ENCODE peak calls at places on chromosomes 7 and 10, in seven cellular contexts. G is H1, Y is IMR-90, I is H9, P is neuronal stem cell, V is mesendoderm, K is trophoblast cell. M is an unnamed sample.
A peak's percentile ranks its signal among the peaks of the same experiment; 100 is the strongest.

GRCh38 chr10:55500931-55501559 is 700.0 kb upstream of the PCDH15 start:
- DNase-seq in V (peak; percentile 82), I (peak; percentile 68), P (peak; percentile 37), G (peak; percentile 69), K (no peak), Y (no peak), M (peak; percentile 50)

GRCh38 chr7:158350166-158350900 is 237.3 kb downstream of the PTPRN2 start:
- DNase-seq in G (no peak), I (peak; percentile 19), Y (no peak), K (no peak), P (no peak), V (no peak), M (no peak)

GRCh38 chr7:18895456-18895855 is 222.0 kb downstream of the TWIST1 start:
- DNase-seq in Y (peak; percentile 88), G (no peak), V (no peak), P (no peak), K (no peak), I (no peak), M (peak; percentile 50)

GRCh38 chr7:92025260-92025659 is 84.6 kb downstream of the AKAP9 start:
- DNase-seq in G (no peak), Y (peak; percentile 87), V (no peak), P (no peak), I (no peak), K (no peak), M (peak; percentile 26)

GRCh38 chr7:27962250-27962649 is 218.3 kb downstream of the JAZF1 start:
- DNase-seq in K (no peak), G (no peak), I (no peak), V (no peak), Y (peak; percentile 55), P (no peak), M (peak; percentile 22)

GRCh38 chr10:34655286-34656170 is 159.6 kb downstream of the PARD3 start:
- DNase-seq in I (no peak), Y (peak; percentile 75), K (peak; percentile 68), P (peak; percentile 63), V (peak; percentile 91), G (peak; percentile 74), M (peak; percentile 78)

GRCh38 chr10:129809841-129810240 is 154.2 kb downstream of the EBF3 start:
- DNase-seq in P (no peak), G (no peak), V (no peak), I (no peak), Y (no peak), K (no peak), M (no peak)

GRCh38 chr7:2511769-2512168 is 7.8 kb upstream of the LFNG start:
- DNase-seq in V (no peak), P (no peak), K (no peak), I (no peak), Y (no peak), G (no peak), M (no peak)

GRCh38 chr10:50409965-50410811 is 158.9 kb upstream of the ASAH2 start:
- DNase-seq in K (no peak), Y (peak; percentile 47), P (no peak), V (no peak), I (no peak), G (no peak), M (no peak)

GRCh38 chr7:12162420-12163113 is 48.5 kb upstream of the TMEM106B start:
- DNase-seq in I (no peak), Y (peak; percentile 78), G (no peak), P (no peak), V (no peak), K (no peak), M (peak; percentile 55)

GRCh38 chr7:73701357-73701995 is 18.0 kb downstream of the STX1A start:
- DNase-seq in Y (peak; percentile 33), V (peak; percentile 95), P (no peak), I (peak; percentile 92), K (peak; percentile 92), G (peak; percentile 92), M (peak; percentile 62)

GRCh38 chr10:48314107-48314506 is 7.6 kb downstream of the MAPK8 start:
- DNase-seq in Y (no peak), G (no peak), P (no peak), I (no peak), K (no peak), V (no peak), M (no peak)

GRCh38 chr10:13810536-13810935 is 223.8 kb downstream of the PRPF18 start:
- DNase-seq in V (no peak), G (no peak), P (no peak), Y (no peak), I (no peak), K (no peak), M (no peak)

GRCh38 chr7:542935-543789 is 23.5 kb upstream of the PDGFA start:
- DNase-seq in V (peak; percentile 47), I (no peak), G (no peak), K (no peak), P (no peak), Y (peak; percentile 91), M (peak; percentile 97)

GRCh38 chr10:90862908-90863514 is 5.2 kb upstream of the HTR7 start:
- DNase-seq in I (no peak), P (no peak), V (peak; percentile 35), K (no peak), G (no peak), Y (peak; percentile 47), M (peak; percentile 50)

GRCh38 chr7:148104924-148105323 is 485.6 kb upstream of the C7orf33 start:
- DNase-seq in Y (no peak), V (no peak), G (no peak), I (no peak), K (no peak), P (no peak), M (no peak)
- H3K4ac ChIP-seq in Y (no peak overlapping the region), V (no peak overlapping the region), G (no peak overlapping the region), I (no peak overlapping the region), K (no peak overlapping the region), P (no peak overlapping the region), M (no peak overlapping the region)

DNA sequence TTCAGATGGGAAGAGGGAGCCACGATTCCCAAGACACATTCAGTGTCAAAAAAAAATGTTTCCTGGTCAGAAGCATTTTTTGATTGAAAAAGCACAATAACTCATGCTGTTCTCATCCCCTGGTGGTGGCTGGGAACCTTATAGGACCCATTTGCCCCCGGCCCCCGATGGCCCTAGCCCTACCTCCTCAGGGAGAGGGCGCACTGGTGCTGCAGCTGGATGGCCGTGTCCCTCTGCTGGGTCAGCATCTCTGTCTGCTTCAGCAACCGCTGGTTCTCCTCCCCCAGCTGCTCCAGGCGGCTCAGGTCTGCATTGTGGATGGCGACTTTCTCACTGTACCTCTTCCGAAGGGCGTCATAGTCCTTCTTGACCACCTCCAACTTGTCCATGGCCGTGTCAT is 83.3 kb downstream of the DLG5 start:
- DNase-seq in P (no peak), Y (no peak), G (no peak), K (no peak), I (peak; percentile 34), V (no peak), M (no peak)
- H3K4ac ChIP-seq in P (no peak overlapping the region), Y (no peak overlapping the region), G (no peak overlapping the region), K (no peak overlapping the region), I (no peak overlapping the region), V (no peak overlapping the region), M (no peak overlapping the region)

DNA sequence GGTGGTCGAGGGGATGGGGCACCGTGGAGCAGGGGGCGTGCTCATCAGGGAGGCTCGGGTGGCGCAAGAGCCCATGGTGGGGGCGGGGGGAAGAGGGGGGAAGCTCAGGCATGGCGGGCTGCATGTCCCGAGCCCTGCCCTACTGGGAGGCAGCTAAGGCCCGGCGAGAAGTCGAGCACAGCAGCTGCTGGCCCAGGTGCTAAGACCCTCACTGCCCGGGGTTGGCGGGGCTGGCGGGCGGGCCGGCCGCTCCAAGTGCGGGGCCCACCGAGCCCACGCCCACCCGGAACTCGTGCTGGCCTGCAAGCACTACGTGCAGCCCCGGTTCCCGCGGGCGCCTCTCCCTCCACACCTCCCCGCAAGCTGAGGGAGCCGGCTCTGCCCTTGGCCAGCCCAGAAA is 55.0 kb upstream of the FAM171A1 start:
- DNase-seq in P (no peak), G (no peak), I (no peak), V (no peak), K (no peak), Y (no peak), M (no peak)
- H3K4ac ChIP-seq in P (no peak overlapping the region), G (no peak overlapping the region), I (no peak overlapping the region), V (no peak overlapping the region), K (no peak overlapping the region), Y (no peak overlapping the region), M (no peak overlapping the region)

GRCh38 chr7:123773499-123773898 is 24.7 kb upstream of the WASL start:
- DNase-seq in P (no peak), G (no peak), V (no peak), Y (no peak), I (no peak), K (no peak), M (no peak)
- H3K4ac ChIP-seq in P (no peak overlapping the region), G (no peak overlapping the region), V (no peak overlapping the region), Y (no peak overlapping the region), I (no peak overlapping the region), K (no peak overlapping the region), M (no peak overlapping the region)

GRCh38 chr10:67452892-67453291 is 243.1 kb downstream of the CTNNA3 start:
- DNase-seq in P (no peak), V (no peak), Y (no peak), G (no peak), K (no peak), I (no peak), M (no peak)
- H3K4ac ChIP-seq in P (no peak overlapping the region), V (no peak overlapping the region), Y (no peak overlapping the region), G (no peak overlapping the region), K (no peak overlapping the region), I (no peak overlapping the region), M (no peak overlapping the region)

GRCh38 chr10:124213471-124213870 is 120.1 kb upstream of the CHST15 start:
- DNase-seq in I (no peak), V (no peak), K (peak; percentile 24), Y (no peak), G (no peak), P (no peak), M (no peak)
- H3K4ac ChIP-seq in I (no peak overlapping the region), V (no peak overlapping the region), K (no peak overlapping the region), Y (no peak overlapping the region), G (no peak overlapping the region), P (no peak overlapping the region), M (no peak overlapping the region)

GRCh38 chr10:21020545-21020944 is 123.4 kb upstream of the NEBL start:
- DNase-seq in K (no peak), I (peak; percentile 62), Y (no peak), P (no peak), G (peak; percentile 81), V (peak; percentile 64), M (peak; percentile 5)

GRCh38 chr10:21011433-21012018 is 114.4 kb upstream of the NEBL start:
- DNase-seq in G (no peak), Y (no peak), V (no peak), K (no peak), P (no peak), I (no peak), M (no peak)

GRCh38 chr10:21010615-21011014 is 113.5 kb upstream of the NEBL start:
- DNase-seq in I (no peak), Y (no peak), K (no peak), P (no peak), V (no peak), G (no peak), M (no peak)

GRCh38 chr10:21014141-21014540 is 117.0 kb upstream of the NEBL start:
- DNase-seq in G (no peak), K (no peak), P (no peak), Y (no peak), I (no peak), V (no peak), M (no peak)

GRCh38 chr10:21015838-21016237 is 118.7 kb upstream of the NEBL start:
- DNase-seq in I (no peak), K (no peak), P (no peak), G (no peak), Y (no peak), V (peak; percentile 28), M (no peak)
- H3K4ac ChIP-seq in I (no peak overlapping the region), K (no peak overlapping the region), P (no peak overlapping the region), G (no peak overlapping the region), Y (no peak overlapping the region), V (no peak overlapping the region), M (no peak overlapping the region)

GRCh38 chr10:15718495-15719061 is 1.1 kb downstream of the ITGA8 start:
- DNase-seq in K (no peak), V (peak; percentile 26), I (peak; percentile 35), Y (no peak), G (peak; percentile 60), P (peak; percentile 9), M (peak; percentile 31)
- H3K4ac ChIP-seq in K (no peak overlapping the region), V (no peak overlapping the region), I (no peak overlapping the region), Y (peak overlapping the region; percentile 48), G (no peak overlapping the region), P (no peak overlapping the region), M (peak overlapping the region; percentile 70)

M was measured in mesenchymal stem cell.